ENCODE peak calls at places on chromosome 12, in nine cellular contexts. Q is Right ventricle myocardium inferior, N is activated gamma-delta T cell treated with Interleukin-2 at 50 U/mL for 16 hours, O is endothelial cell, U is right cardiac atrium, K is sciatic nerve, V is aorta, Z is KBM-7, D is WTC11. B is an unnamed sample.

GRCh38 chr12:4153343-4153892 is 120.1 kb upstream of the CCND2 start:
- DNase-seq in Q (no peak), N (no peak), O (no peak), U (no peak), K (no peak), V (no peak), Z (peak), D (no peak), B (peak)

GRCh38 chr12:126286203-126286602 is 1221.0 kb downstream of the AACS start:
- DNase-seq in Q (no peak), N (no peak), O (no peak), U (no peak), K (no peak), V (no peak), Z (no peak), D (no peak), B (peak)

GRCh38 chr12:53227341-53227740 is 4.7 kb downstream of the RARG start:
- DNase-seq in Q (no peak), N (no peak), O (no peak), U (no peak), K (no peak), V (peak), Z (no peak), D (no peak), B (no peak)

GRCh38 chr12:120677765-120678473 is 9.0 kb upstream of the MLEC start:
- DNase-seq in Q (no peak), N (no peak), O (no peak), U (no peak), K (no peak), V (no peak), Z (no peak), D (no peak), B (no peak)

GRCh38 chr12:55002355-55002754 is 17.4 kb upstream of the NEUROD4 start:
- DNase-seq in Q (no peak), N (no peak), O (no peak), U (no peak), K (no peak), V (no peak), Z (no peak), D (no peak), B (no peak)

GRCh38 chr12:32032205-32032810 is 73.1 kb downstream of the RESF1 start:
- DNase-seq in Q (no peak), N (no peak), O (no peak), U (no peak), K (no peak), V (no peak), Z (no peak), D (no peak), B (no peak)

GRCh38 chr12:76804435-76804976 is 40.6 kb downstream of the ZDHHC17 start:
- DNase-seq in Q (no peak), N (no peak), O (no peak), U (no peak), K (no peak), V (no peak), Z (no peak), D (no peak), B (no peak)

GRCh38 chr12:54526800-54527630 is 22.4 kb upstream of the PDE1B start:
- DNase-seq in Q (no peak), N (peak), O (peak), U (peak), K (no peak), V (no peak), Z (peak), D (peak), B (peak)

GRCh38 chr12:106136263-106136662 is 2.5 kb downstream of the NUAK1 start:
- DNase-seq in Q (peak), N (peak), O (peak), U (peak), K (peak), V (peak), Z (peak), D (peak), B (peak)

GRCh38 chr12:14262771-14263511 is 102.5 kb upstream of the ATF7IP start:
- DNase-seq in Q (no peak), N (no peak), O (no peak), U (no peak), K (no peak), V (no peak), Z (no peak), D (no peak), B (no peak)

GRCh38 chr12:67578976-67579661 is 69.4 kb upstream of the DYRK2 start:
- DNase-seq in Q (no peak), N (peak), O (no peak), U (no peak), K (no peak), V (no peak), Z (peak), D (no peak), B (peak)

GRCh38 chr12:52946797-52947547 is 1.9 kb upstream of the KRT18 start:
- DNase-seq in Q (no peak), N (no peak), O (no peak), U (no peak), K (no peak), V (no peak), Z (no peak), D (no peak), B (no peak)

GRCh38 chr12:110677206-110677911 is 11.6 kb downstream of the HVCN1 start:
- DNase-seq in Q (no peak), N (no peak), O (no peak), U (no peak), K (no peak), V (no peak), Z (peak), D (no peak), B (peak)

GRCh38 chr12:86137936-86138335 is 118.3 kb downstream of the MGAT4C start:
- DNase-seq in Q (no peak), N (no peak), O (no peak), U (no peak), K (no peak), V (no peak), Z (no peak), D (no peak), B (peak)

GRCh38 chr12:88519802-88520435 is 60.4 kb downstream of the KITLG start:
- DNase-seq in Q (no peak), N (no peak), O (no peak), U (no peak), K (no peak), V (no peak), Z (no peak), D (no peak), B (no peak)

GRCh38 chr12:6852651-6853354 is 853 bp downstream of the USP5 start:
- DNase-seq in Q (no peak), N (peak), O (no peak), U (peak), K (no peak), V (peak), Z (peak), D (peak), B (peak)

GRCh38 chr12:27474344-27474743 is 27.8 kb downstream of the SMCO2 start:
- DNase-seq in Q (no peak), N (no peak), O (no peak), U (no peak), K (no peak), V (no peak), Z (no peak), D (no peak), B (peak)

GRCh38 chr12:8035440-8036010 is 3.0 kb downstream of the FOXJ2 start:
- DNase-seq in Q (no peak), N (no peak), O (no peak), U (no peak), K (no peak), V (no peak), Z (no peak), D (no peak), B (no peak)

GRCh38 chr12:104171785-104172563 is 34.0 kb upstream of the NFYB start:
- DNase-seq in Q (no peak), N (no peak), O (no peak), U (no peak), K (no peak), V (no peak), Z (no peak), D (peak), B (no peak)

GRCh38 chr12:100254876-100255275 is 12.0 kb downstream of the DEPDC4 start:
- DNase-seq in Q (no peak), N (no peak), O (no peak), U (no peak), K (no peak), V (no peak), Z (no peak), D (no peak), B (no peak)

GRCh38 chr12:68776976-68777610 is 30.9 kb upstream of the MDM2 start:
- DNase-seq in Q (no peak), N (no peak), O (no peak), U (no peak), K (no peak), V (no peak), Z (no peak), D (no peak), B (peak)

GRCh38 chr12:1662761-1663439 is 28.0 kb upstream of the ADIPOR2 start:
- DNase-seq in Q (no peak), N (no peak), O (peak), U (peak), K (no peak), V (peak), Z (no peak), D (peak), B (no peak)

GRCh38 chr12:108633534-108634224 is at the start of gene SELPLG:
- DNase-seq in Q (peak), N (peak), O (no peak), U (peak), K (peak), V (peak), Z (peak), D (no peak), B (peak)

GRCh38 chr12:30067156-30067555 is 283.4 kb upstream of the TMTC1 start:
- DNase-seq in Q (no peak), N (no peak), O (no peak), U (no peak), K (no peak), V (no peak), Z (no peak), D (no peak), B (no peak)

GRCh38 chr12:22275847-22276246 is 58.7 kb downstream of the ST8SIA1 start:
- DNase-seq in Q (peak), N (no peak), O (no peak), U (peak), K (peak), V (peak), Z (no peak), D (no peak), B (peak)

GRCh38 chr12:103913100-103913499 is 17.1 kb upstream of the HSP90B1 start:
- DNase-seq in Q (no peak), N (no peak), O (no peak), U (no peak), K (no peak), V (no peak), Z (no peak), D (no peak), B (no peak)

GRCh38 chr12:110791589-110791988 is 48.9 kb upstream of the PPP1CC start:
- DNase-seq in Q (no peak), N (no peak), O (no peak), U (no peak), K (no peak), V (no peak), Z (no peak), D (no peak), B (no peak)

GRCh38 chr12:111605931-111606625 is 7.0 kb upstream of the ATXN2 start:
- DNase-seq in Q (no peak), N (no peak), O (no peak), U (no peak), K (no peak), V (no peak), Z (no peak), D (no peak), B (no peak)

GRCh38 chr12:40473979-40474378 is 218.3 kb upstream of the CNTN1 start:
- DNase-seq in Q (no peak), N (no peak), O (no peak), U (no peak), K (no peak), V (no peak), Z (no peak), D (no peak), B (no peak)